ENCODE peak calls at places on chromosomes 7 and 10, in five cellular contexts. One of them, this sample, is unnamed. For H3K4me1, the result is how much of the 10 kb centered on the place peaks cover.

GRCh38 chr7:116953372-116953726 is at the start of gene ST7:
- DNase-seq in fibroblast of lung: peak
- DNase-seq in pancreas: peak
- DNase-seq in H9: peak
- DNase-seq in esophagus squamous epithelium: no peak
- DNase-seq in this sample: peak

GRCh38 chr10:127974911-127975310 is 68.0 kb downstream of the PTPRE start:
- DNase-seq in fibroblast of lung: no peak
- DNase-seq in pancreas: no peak
- DNase-seq in H9: peak
- DNase-seq in esophagus squamous epithelium: no peak
- DNase-seq in this sample: no peak

GRCh38 chr7:12965767-12966166 is 278.3 kb downstream of the ARL4A start:
- DNase-seq in fibroblast of lung: no peak
- DNase-seq in pancreas: no peak
- DNase-seq in H9: no peak
- DNase-seq in esophagus squamous epithelium: no peak
- DNase-seq in this sample: no peak

GRCh38 chr7:106313456-106313891 is 28.7 kb upstream of the NAMPT start:
- DNase-seq in fibroblast of lung: peak
- DNase-seq in pancreas: no peak
- DNase-seq in H9: no peak
- DNase-seq in esophagus squamous epithelium: no peak
- DNase-seq in this sample: no peak

GRCh38 chr7:27237735-27238334 is 4.8 kb upstream of the EVX1 start:
- DNase-seq in fibroblast of lung: peak
- DNase-seq in pancreas: no peak
- DNase-seq in H9: no peak
- DNase-seq in esophagus squamous epithelium: no peak
- DNase-seq in this sample: no peak

GRCh38 chr7:44469461-44469860 is 21.0 kb downstream of the NUDCD3 start:
- DNase-seq in fibroblast of lung: peak
- DNase-seq in pancreas: no peak
- DNase-seq in H9: no peak
- DNase-seq in esophagus squamous epithelium: no peak
- DNase-seq in this sample: no peak

GRCh38 chr7:34237493-34237849 is 332.1 kb downstream of the BMPER start:
- DNase-seq in fibroblast of lung: no peak
- DNase-seq in pancreas: no peak
- DNase-seq in H9: no peak
- DNase-seq in esophagus squamous epithelium: no peak
- DNase-seq in this sample: no peak

GRCh38 chr10:75663947-75664664 is 232.7 kb downstream of the LRMDA start:
- DNase-seq in fibroblast of lung: peak
- DNase-seq in pancreas: peak
- DNase-seq in H9: no peak
- DNase-seq in esophagus squamous epithelium: no peak
- DNase-seq in this sample: no peak

GRCh38 chr10:113987156-113987555 is 56.5 kb upstream of the ADRB1 start:
- DNase-seq in fibroblast of lung: no peak
- DNase-seq in pancreas: no peak
- DNase-seq in H9: no peak
- DNase-seq in esophagus squamous epithelium: no peak
- DNase-seq in this sample: no peak

GRCh38 chr10:126158537-126158936 is 229.7 kb downstream of the ADAM12 start:
- DNase-seq in fibroblast of lung: no peak
- DNase-seq in pancreas: no peak
- DNase-seq in H9: no peak
- DNase-seq in esophagus squamous epithelium: no peak
- DNase-seq in this sample: no peak

GRCh38 chr7:93185303-93186027 is 37.3 kb upstream of the SAMD9L start:
- DNase-seq in fibroblast of lung: no peak
- DNase-seq in pancreas: no peak
- DNase-seq in H9: no peak
- DNase-seq in esophagus squamous epithelium: no peak
- DNase-seq in this sample: no peak

GRCh38 chr10:14736043-14736442 is 38.7 kb downstream of the FAM107B start:
- DNase-seq in fibroblast of lung: no peak
- DNase-seq in pancreas: no peak
- DNase-seq in H9: no peak
- DNase-seq in esophagus squamous epithelium: no peak
- DNase-seq in this sample: no peak

GRCh38 chr7:140661124-140661523 is 11.6 kb upstream of the ADCK2 start:
- DNase-seq in fibroblast of lung: no peak
- DNase-seq in pancreas: no peak
- DNase-seq in H9: no peak
- DNase-seq in esophagus squamous epithelium: no peak
- DNase-seq in this sample: no peak

GRCh38 chr7:13077466-13077865 is 390.0 kb downstream of the ARL4A start:
- DNase-seq in fibroblast of lung: peak
- DNase-seq in pancreas: no peak
- DNase-seq in H9: no peak
- DNase-seq in esophagus squamous epithelium: no peak
- DNase-seq in this sample: no peak

GRCh38 chr7:134820295-134820694 is 40.9 kb downstream of the CALD1 start:
- DNase-seq in fibroblast of lung: no peak
- DNase-seq in pancreas: no peak
- DNase-seq in H9: no peak
- DNase-seq in esophagus squamous epithelium: no peak
- DNase-seq in this sample: no peak

GRCh38 chr7:151869968-151870918 is 6.7 kb downstream of the PRKAG2 start:
- DNase-seq in fibroblast of lung: no peak
- DNase-seq in pancreas: no peak
- DNase-seq in H9: no peak
- DNase-seq in esophagus squamous epithelium: no peak
- DNase-seq in this sample: no peak

GRCh38 chr10:29618341-29619171 is 16.2 kb downstream of the SVIL start:
- DNase-seq in fibroblast of lung: peak
- DNase-seq in pancreas: no peak
- DNase-seq in H9: no peak
- DNase-seq in esophagus squamous epithelium: no peak
- DNase-seq in this sample: peak

GRCh38 chr10:25978771-25979170 is 44.7 kb downstream of the MYO3A start:
- DNase-seq in fibroblast of lung: peak
- DNase-seq in pancreas: no peak
- DNase-seq in H9: no peak
- DNase-seq in esophagus squamous epithelium: no peak
- DNase-seq in this sample: no peak

GRCh38 chr7:72099784-72100183 is 312.4 kb downstream of the CALN1 start:
- DNase-seq in fibroblast of lung: no peak
- DNase-seq in pancreas: no peak
- DNase-seq in H9: no peak
- DNase-seq in esophagus squamous epithelium: no peak
- DNase-seq in this sample: no peak

GRCh38 chr7:36115448-36116321 is 37.4 kb upstream of the EEPD1 start:
- DNase-seq in fibroblast of lung: peak
- DNase-seq in pancreas: peak
- DNase-seq in H9: no peak
- DNase-seq in esophagus squamous epithelium: no peak
- DNase-seq in this sample: no peak

GRCh38 chr10:28558923-28559508 is 26.1 kb downstream of the WAC start:
- DNase-seq in fibroblast of lung: no peak
- DNase-seq in pancreas: no peak
- DNase-seq in H9: no peak
- DNase-seq in esophagus squamous epithelium: no peak
- DNase-seq in this sample: no peak

GRCh38 chr10:106467506-106467905 is 697.0 kb downstream of the SORCS1 start:
- DNase-seq in fibroblast of lung: no peak
- DNase-seq in pancreas: no peak
- DNase-seq in H9: peak
- DNase-seq in esophagus squamous epithelium: no peak
- DNase-seq in this sample: no peak

GRCh38 chr7:80711521-80711920 is 73.1 kb downstream of the CD36 start:
- DNase-seq in fibroblast of lung: peak
- DNase-seq in pancreas: no peak
- DNase-seq in H9: no peak
- DNase-seq in esophagus squamous epithelium: no peak
- DNase-seq in this sample: no peak

GRCh38 chr7:44196450-44196872 is 4.3 kb upstream of the YKT6 start:
- DNase-seq in fibroblast of lung: peak
- DNase-seq in pancreas: no peak
- DNase-seq in H9: peak
- DNase-seq in esophagus squamous epithelium: no peak
- DNase-seq in this sample: no peak

GRCh38 chr7:68977709-68978108 is 620.6 kb upstream of the AUTS2 start:
- DNase-seq in fibroblast of lung: no peak
- DNase-seq in pancreas: no peak
- DNase-seq in H9: no peak
- DNase-seq in esophagus squamous epithelium: no peak
- DNase-seq in this sample: no peak

GRCh38 chr7:140349172-140349771 is 49.1 kb downstream of the SLC37A3 start:
- DNase-seq in fibroblast of lung: peak
- DNase-seq in pancreas: no peak
- DNase-seq in H9: no peak
- DNase-seq in esophagus squamous epithelium: no peak
- DNase-seq in this sample: no peak

GRCh38 chr7:105521027-105521730 is 892 bp downstream of the PUS7 start:
- DNase-seq in fibroblast of lung: peak
- DNase-seq in pancreas: peak
- DNase-seq in H9: peak
- DNase-seq in esophagus squamous epithelium: no peak
- DNase-seq in this sample: peak

GRCh38 chr7:45566386-45566785 is 7.8 kb upstream of the ADCY1 start:
- DNase-seq in fibroblast of lung: no peak
- DNase-seq in pancreas: no peak
- DNase-seq in H9: no peak
- DNase-seq in esophagus squamous epithelium: no peak
- DNase-seq in this sample: no peak

GRCh38 chr7:37524056-37524455 is 75.4 kb upstream of the ELMO1 start:
- DNase-seq in fibroblast of lung: no peak
- DNase-seq in pancreas: no peak
- DNase-seq in H9: no peak
- DNase-seq in esophagus squamous epithelium: no peak
- DNase-seq in this sample: no peak

GRCh38 chr7:26681819-26682418 is 182.5 kb downstream of the SKAP2 start:
- DNase-seq in fibroblast of lung: peak
- DNase-seq in pancreas: no peak
- DNase-seq in H9: no peak
- DNase-seq in esophagus squamous epithelium: no peak
- DNase-seq in this sample: no peak

GRCh38 chr7:86918245-86918644 is 141.2 kb downstream of the ELAPOR2 start:
- DNase-seq in fibroblast of lung: no peak
- DNase-seq in pancreas: no peak
- DNase-seq in H9: no peak
- DNase-seq in esophagus squamous epithelium: no peak
- DNase-seq in this sample: no peak

GRCh38 chr7:41003031-41003925 is 699.6 kb downstream of the INHBA start:
- DNase-seq in fibroblast of lung: peak
- DNase-seq in pancreas: no peak
- DNase-seq in H9: peak
- DNase-seq in esophagus squamous epithelium: no peak
- DNase-seq in this sample: peak

GRCh38 chr7:156892086-156892800 is 740 bp downstream of the LMBR1 start:
- DNase-seq in fibroblast of lung: no peak
- DNase-seq in pancreas: peak
- DNase-seq in H9: peak
- DNase-seq in esophagus squamous epithelium: no peak
- DNase-seq in this sample: peak

GRCh38 chr10:131744356-131744755 is 156.5 kb upstream of the PPP2R2D start:
- DNase-seq in fibroblast of lung: no peak
- DNase-seq in pancreas: no peak
- DNase-seq in H9: no peak
- DNase-seq in esophagus squamous epithelium: no peak
- DNase-seq in this sample: peak

DNA sequence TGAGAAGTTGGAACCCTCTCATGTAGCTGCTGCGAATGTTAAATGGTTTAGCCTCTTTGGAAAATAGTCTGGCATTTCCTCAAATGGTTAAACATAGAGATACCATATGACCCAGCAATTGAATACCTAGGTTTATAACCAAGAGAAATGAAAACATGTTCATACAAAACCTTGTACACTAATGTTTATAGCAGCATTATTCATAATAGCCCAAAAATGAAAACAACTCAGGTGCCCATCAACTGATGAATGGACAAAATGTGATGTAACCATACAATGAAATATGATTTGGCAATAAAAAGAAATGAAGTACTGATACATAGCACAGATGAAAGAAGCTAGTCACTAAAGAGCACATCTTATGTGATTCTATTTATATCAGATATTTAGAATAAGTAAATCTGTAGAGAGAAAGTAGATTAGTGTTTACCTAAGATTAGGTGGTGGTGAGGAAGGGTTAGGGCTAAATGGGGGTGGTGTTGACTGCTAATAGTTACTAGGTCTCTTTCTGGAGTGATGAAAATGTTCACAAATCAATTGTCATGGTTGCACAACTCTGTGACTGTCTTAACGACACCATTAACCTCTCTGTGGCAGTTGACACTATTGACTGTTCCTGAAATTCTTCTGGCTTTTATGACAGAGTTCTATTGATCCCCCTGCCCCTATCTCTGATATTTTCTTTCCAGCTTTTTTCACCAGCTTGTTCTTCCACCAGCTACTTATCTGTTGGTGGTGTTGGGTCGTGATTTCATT is 35.2 kb downstream of the VCL start:
- DNase-seq in fibroblast of lung: no peak
- DNase-seq in pancreas: no peak
- DNase-seq in H9: no peak
- DNase-seq in esophagus squamous epithelium: no peak
- DNase-seq in this sample: no peak
- H3K4me1 ChIP-seq in fibroblast of lung: under half
- H3K4me1 ChIP-seq in pancreas: under half
- H3K4me1 ChIP-seq in H9: under half
- H3K4me1 ChIP-seq in esophagus squamous epithelium: half or more
- H3K4me1 ChIP-seq in this sample: under half

GRCh38 chr7:89339748-89340147 is 544.2 kb upstream of the TEX47 start:
- DNase-seq in fibroblast of lung: no peak
- DNase-seq in pancreas: no peak
- DNase-seq in H9: no peak
- DNase-seq in esophagus squamous epithelium: no peak
- DNase-seq in this sample: no peak

GRCh38 chr7:89335490-89335889 is 540.0 kb upstream of the TEX47 start:
- DNase-seq in fibroblast of lung: no peak
- DNase-seq in pancreas: no peak
- DNase-seq in H9: no peak
- DNase-seq in esophagus squamous epithelium: no peak
- DNase-seq in this sample: peak

GRCh38 chr7:89332026-89332425 is 536.5 kb upstream of the TEX47 start:
- DNase-seq in fibroblast of lung: peak
- DNase-seq in pancreas: no peak
- DNase-seq in H9: no peak
- DNase-seq in esophagus squamous epithelium: no peak
- DNase-seq in this sample: no peak

GRCh38 chr7:89334785-89335184 is 539.2 kb upstream of the TEX47 start:
- DNase-seq in fibroblast of lung: no peak
- DNase-seq in pancreas: no peak
- DNase-seq in H9: no peak
- DNase-seq in esophagus squamous epithelium: no peak
- DNase-seq in this sample: no peak
- TF ChIP-seq CTCF in fibroblast of lung: no peak
- TF ChIP-seq CTCF in pancreas: no peak
- TF ChIP-seq CTCF in H9: no peak
- TF ChIP-seq CTCF in esophagus squamous epithelium: no peak
- TF ChIP-seq CTCF in this sample: no peak

GRCh38 chr10:48798486-48799254 is 114.0 kb downstream of the WDFY4 start:
- DNase-seq in fibroblast of lung: no peak
- DNase-seq in pancreas: no peak
- DNase-seq in H9: no peak
- DNase-seq in esophagus squamous epithelium: no peak
- DNase-seq in this sample: no peak
- H3K4me1 ChIP-seq in fibroblast of lung: under half
- H3K4me1 ChIP-seq in pancreas: under half
- H3K4me1 ChIP-seq in H9: under half
- H3K4me1 ChIP-seq in esophagus squamous epithelium: under half
- H3K4me1 ChIP-seq in this sample: under half

GRCh38 chr7:75650062-75650461 is 88.7 kb downstream of the HIP1 start:
- DNase-seq in fibroblast of lung: no peak
- DNase-seq in pancreas: no peak
- DNase-seq in H9: peak
- DNase-seq in esophagus squamous epithelium: no peak
- DNase-seq in this sample: no peak
- TF ChIP-seq CTCF in fibroblast of lung: no peak
- TF ChIP-seq CTCF in pancreas: no peak
- TF ChIP-seq CTCF in H9: peak
- TF ChIP-seq CTCF in esophagus squamous epithelium: no peak
- TF ChIP-seq CTCF in this sample: no peak